ENCODE peak calls at places on chromosome 3, in five cellular contexts. P, F, Z, K and H are unnamed samples.

GRCh38 chr3:33096103-33096868 is 660 bp downstream of the GLB1 start:
- DNase-seq in K (peak), P (peak), F (no peak), Z (no peak), H (no peak)

GRCh38 chr3:178100881-178101280 is 435.4 kb upstream of the KCNMB2 start:
- DNase-seq in Z (no peak), K (no peak), P (no peak), F (no peak), H (no peak)

GRCh38 chr3:150242220-150242938 is 165.7 kb upstream of the TSC22D2 start:
- DNase-seq in K (no peak), Z (no peak), P (no peak), F (peak), H (no peak)

GRCh38 chr3:159814161-159814560 is 174.5 kb upstream of the IL12A start:
- DNase-seq in Z (no peak), P (peak), F (no peak), K (no peak), H (no peak)

GRCh38 chr3:101383656-101384055 is 63.3 kb upstream of the IMPG2 start:
- DNase-seq in K (no peak), P (no peak), F (no peak), Z (no peak), H (no peak)

GRCh38 chr3:194939949-194940770 is 254.5 kb downstream of the FAM43A start:
- DNase-seq in K (no peak), F (no peak), P (no peak), Z (no peak), H (no peak)

GRCh38 chr3:17810759-17811158 is 68.3 kb upstream of the TBC1D5 start:
- DNase-seq in F (no peak), Z (no peak), K (peak), P (peak), H (no peak)

GRCh38 chr3:51637941-51638471 is 33.0 kb upstream of the TEX264 start:
- DNase-seq in F (peak), P (peak), K (peak), Z (no peak), H (no peak)

GRCh38 chr3:107241217-107241616 is 136.0 kb upstream of the CCDC54 start:
- DNase-seq in F (no peak), P (peak), Z (no peak), K (peak), H (no peak)

GRCh38 chr3:59334585-59334984 is 284.8 kb upstream of the CFAP20DC start:
- DNase-seq in K (peak), Z (no peak), F (no peak), P (peak), H (no peak)

GRCh38 chr3:127717357-127718243 is 44.8 kb downstream of the ABTB1 start:
- DNase-seq in K (no peak), F (no peak), Z (no peak), P (no peak), H (no peak)

GRCh38 chr3:136954246-136954645 is 3.5 kb upstream of the IL20RB start:
- DNase-seq in Z (no peak), K (no peak), P (no peak), F (no peak), H (no peak)

GRCh38 chr3:12796171-12797123 is at the start of gene CAND2:
- DNase-seq in K (peak), Z (peak), F (no peak), P (peak), H (no peak)

GRCh38 chr3:13152826-13153710 is 79.8 kb upstream of the IQSEC1 start:
- DNase-seq in P (no peak), F (no peak), K (no peak), Z (no peak), H (peak)

GRCh38 chr3:171054921-171055320 is 28.4 kb upstream of the SLC2A2 start:
- DNase-seq in K (peak), F (no peak), Z (no peak), P (peak), H (no peak)

GRCh38 chr3:73415118-73415517 is 209.6 kb downstream of the PDZRN3 start:
- DNase-seq in P (no peak), F (no peak), K (no peak), Z (no peak), H (no peak)

GRCh38 chr3:20097015-20097414 is 56.8 kb downstream of the KAT2B start:
- DNase-seq in F (no peak), K (no peak), Z (no peak), P (no peak), H (no peak)

GRCh38 chr3:185781759-185782158 is 43.1 kb downstream of the IGF2BP2 start:
- DNase-seq in Z (no peak), F (no peak), P (peak), K (peak), H (no peak)

GRCh38 chr3:40780341-40780800 is 255.6 kb downstream of the ZNF621 start:
- DNase-seq in Z (peak), K (peak), P (peak), F (no peak), H (peak)

GRCh38 chr3:177358085-177358967 is 161.0 kb upstream of the TBL1XR1 start:
- DNase-seq in K (peak), P (peak), Z (no peak), F (no peak), H (peak)

GRCh38 chr3:36908647-36909180 is 36.1 kb downstream of the TRANK1 start:
- DNase-seq in Z (no peak), K (no peak), F (no peak), P (no peak), H (no peak)

GRCh38 chr3:38369186-38369585 is 22.6 kb downstream of the XYLB start:
- DNase-seq in Z (no peak), F (no peak), P (no peak), K (no peak), H (peak)

GRCh38 chr3:174333640-174334039 is 525.5 kb upstream of the NAALADL2 start:
- DNase-seq in K (no peak), P (no peak), F (no peak), Z (no peak), H (no peak)

GRCh38 chr3:5298453-5298852 is 110.9 kb downstream of the EDEM1 start:
- DNase-seq in Z (no peak), F (no peak), P (no peak), K (no peak), H (no peak)

GRCh38 chr3:128707935-128708494 is 18.0 kb upstream of the RAB7A start:
- DNase-seq in Z (no peak), K (no peak), P (no peak), F (no peak), H (no peak)

GRCh38 chr3:45936261-45936660 is 7.0 kb upstream of the CXCR6 start:
- DNase-seq in F (no peak), P (no peak), K (no peak), Z (no peak), H (peak)

GRCh38 chr3:184325715-184326114 is 11.3 kb downstream of the EIF4G1 start:
- DNase-seq in K (no peak), F (no peak), P (no peak), Z (no peak), H (no peak)

GRCh38 chr3:138060792-138061191 is 50.8 kb downstream of the CLDN18 start:
- DNase-seq in P (no peak), F (no peak), K (no peak), Z (no peak), H (no peak)

GRCh38 chr3:181936774-181937173 is 225.0 kb downstream of the SOX2 start:
- DNase-seq in P (no peak), K (no peak), F (no peak), Z (no peak), H (no peak)

GRCh38 chr3:147411235-147411607 is 2.1 kb downstream of the ZIC1 start:
- DNase-seq in F (no peak), K (peak), Z (no peak), P (no peak), H (no peak)

GRCh38 chr3:14497321-14497720 is 42.8 kb downstream of the GRIP2 start:
- DNase-seq in F (no peak), K (no peak), P (no peak), Z (no peak), H (peak)

DNA sequence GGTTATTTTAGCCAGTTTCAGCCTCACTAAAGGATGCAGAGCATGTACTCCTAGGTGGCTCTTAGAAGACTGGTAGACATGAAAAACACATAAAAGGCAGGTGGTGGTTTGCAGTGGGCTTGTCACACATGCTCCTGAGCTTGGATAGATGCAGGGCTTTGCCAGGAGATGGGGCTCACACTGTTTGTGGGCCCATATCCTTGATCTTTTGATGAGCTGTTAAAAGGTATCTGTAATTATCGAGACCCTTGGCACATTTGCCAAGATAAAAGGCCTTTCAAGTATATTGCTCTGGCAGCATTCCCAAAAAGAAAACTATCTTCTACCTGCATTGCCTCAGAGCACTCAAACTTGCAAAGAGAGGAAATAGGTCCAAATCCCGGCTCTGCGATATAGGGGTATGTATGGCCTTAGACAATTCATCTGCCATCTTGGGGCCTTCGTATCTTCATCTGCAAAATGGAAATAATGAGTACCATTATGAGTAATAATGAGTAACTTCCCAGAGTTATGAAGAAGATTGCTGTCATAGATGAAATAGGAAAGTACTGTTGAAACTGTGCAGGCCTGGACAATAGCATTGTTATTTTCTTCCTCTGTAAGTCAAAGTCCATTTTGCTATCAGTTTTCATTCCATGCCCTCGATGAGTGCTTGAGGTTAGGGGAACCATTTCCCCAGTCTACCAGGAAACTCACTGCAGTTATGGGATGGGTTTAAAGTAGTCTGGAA is 172.7 kb downstream of the SYNPR start:
- DNase-seq in P (peak), F (no peak), Z (no peak), K (no peak), H (no peak)
- TF ChIP-seq CTCF in P (no peak), F (no peak), Z (no peak), K (no peak), H (no peak)

GRCh38 chr3:172585954-172586353 is 62.7 kb upstream of the TNFSF10 start:
- DNase-seq in F (no peak), K (no peak), P (no peak), Z (no peak), H (no peak)
- H3K4me3 ChIP-seq in F (no peak), K (no peak), P (no peak), Z (no peak), H (no peak)

DNA sequence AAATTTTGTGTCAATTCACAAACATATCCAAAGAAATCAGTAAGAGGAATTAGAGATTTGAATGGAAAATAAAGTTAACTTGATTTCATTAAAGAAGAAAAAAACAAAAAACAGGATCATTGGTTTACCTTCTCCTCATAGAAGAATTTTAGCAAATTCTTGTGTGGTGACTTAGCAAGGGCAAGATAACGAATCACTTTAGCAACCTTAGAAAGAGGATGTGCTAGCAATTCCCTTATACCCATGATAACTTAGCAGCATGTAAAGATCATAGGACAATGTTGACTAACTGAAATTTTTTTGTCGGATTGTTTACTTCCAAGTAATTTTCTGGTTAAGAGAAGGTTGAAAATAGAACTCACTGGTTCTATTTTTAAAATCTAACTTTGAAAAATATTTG is 609.3 kb downstream of the GBE1 start:
- DNase-seq in P (no peak), Z (no peak), K (no peak), F (no peak), H (no peak)
- TF ChIP-seq CTCF in P (no peak), Z (no peak), K (no peak), F (no peak), H (no peak)

DNA sequence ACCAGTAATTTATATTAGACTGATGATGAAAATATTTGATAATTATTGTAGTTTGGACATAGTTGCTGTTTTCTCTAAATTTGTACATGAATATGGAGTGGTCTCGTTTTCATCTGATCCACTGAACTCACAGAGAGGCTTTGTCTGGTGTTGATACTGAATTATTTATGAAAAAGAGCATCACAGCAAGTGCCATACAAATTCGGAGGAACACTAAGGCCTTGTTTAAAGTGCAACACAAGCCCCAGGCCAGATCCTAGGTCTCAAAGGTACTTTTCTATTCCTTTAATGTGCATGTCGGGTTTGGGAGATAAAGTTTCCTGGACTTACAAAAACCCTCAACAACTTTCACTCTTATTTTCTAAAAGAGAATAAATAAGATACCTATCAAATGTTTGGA is 796.8 kb upstream of the EPHA6 start:
- DNase-seq in K (no peak), F (no peak), Z (no peak), P (no peak), H (no peak)
- H3K4me3 ChIP-seq in K (no peak), F (no peak), Z (no peak), P (no peak), H (no peak)